ENCODE peak calls at places on chromosomes 16 and 17, in eight cellular contexts. I is lung, R is OCI-LY7, S is esophagus squamous epithelium, A is IMR-90, Q is lower lobe of right lung, G is esophagus muscularis mucosa, U is fibroblast of lung. L is an unnamed sample.

GRCh38 chr16:21626659-21627277 is 25.6 kb downstream of the IGSF6 start:
- DNase-seq in I (no peak), R (peak; percentile 14), S (no peak), A (peak; percentile 88), Q (no peak), G (no peak), U (peak; percentile 77), L (no peak)

GRCh38 chr17:45293413-45294211 is 23.2 kb downstream of the MAP3K14 start:
- DNase-seq in I (peak; percentile 82), R (no peak), S (no peak), A (peak; percentile 91), Q (peak; percentile 79), G (peak; percentile 95), U (peak; percentile 96), L (peak; percentile 70)

GRCh38 chr17:36705651-36706436 is 104.5 kb downstream of the MRM1 start:
- DNase-seq in I (peak; percentile 38), R (peak; percentile 40), S (no peak), A (peak; percentile 4), Q (no peak), G (no peak), U (peak; percentile 4), L (no peak)

GRCh38 chr17:57372156-57372555 is 115.8 kb downstream of the MSI2 start:
- DNase-seq in I (no peak), R (no peak), S (no peak), A (peak; percentile 66), Q (no peak), G (no peak), U (peak; percentile 52), L (no peak)

GRCh38 chr16:22888791-22889190 is 74.8 kb downstream of the HS3ST2 start:
- DNase-seq in I (no peak), R (no peak), S (no peak), A (peak; percentile 3), Q (no peak), G (no peak), U (no peak), L (no peak)

GRCh38 chr17:19534562-19535149 is 1.0 kb downstream of the SLC47A1 start:
- DNase-seq in I (no peak), R (no peak), S (no peak), A (no peak), Q (no peak), G (no peak), U (no peak), L (no peak)

GRCh38 chr16:87806608-87807546 is 41.1 kb upstream of the KLHDC4 start:
- DNase-seq in I (peak; percentile 62), R (peak; percentile 95), S (peak; percentile 28), A (peak; percentile 92), Q (peak; percentile 55), G (no peak), U (peak; percentile 90), L (peak; percentile 27)

GRCh38 chr16:66572356-66572755 is 6.1 kb downstream of the CMTM1 start:
- DNase-seq in I (no peak), R (no peak), S (no peak), A (no peak), Q (no peak), G (no peak), U (no peak), L (no peak)

GRCh38 chr17:72743037-72743467 is 349.4 kb downstream of the SLC39A11 start:
- DNase-seq in I (no peak), R (no peak), S (no peak), A (no peak), Q (no peak), G (no peak), U (no peak), L (no peak)

GRCh38 chr17:77365584-77366186 is 224.9 kb downstream of the SEC14L1 start:
- DNase-seq in I (no peak), R (no peak), S (no peak), A (peak; percentile 93), Q (no peak), G (no peak), U (peak; percentile 81), L (peak; percentile 92)

GRCh38 chr17:17883801-17884200 is 47.0 kb upstream of the SREBF1 start:
- DNase-seq in I (no peak), R (no peak), S (no peak), A (no peak), Q (no peak), G (no peak), U (no peak), L (no peak)

GRCh38 chr17:44236444-44236991 is 17.0 kb upstream of the UBTF start:
- DNase-seq in I (no peak), R (no peak), S (no peak), A (no peak), Q (no peak), G (no peak), U (no peak), L (no peak)
- H3K27ac ChIP-seq in I (no peak overlapping the region), R (no peak overlapping the region), S (no peak overlapping the region), A (no peak overlapping the region), Q (no peak overlapping the region), G (no peak overlapping the region), U (no peak overlapping the region), L (no peak overlapping the region)

GRCh38 chr17:15335446-15335845 is 6.0 kb downstream of the TEKT3 start:
- DNase-seq in I (no peak), R (no peak), S (no peak), A (no peak), Q (no peak), G (no peak), U (no peak), L (no peak)
- H3K27ac ChIP-seq in I (no peak overlapping the region), R (no peak overlapping the region), S (no peak overlapping the region), A (no peak overlapping the region), Q (no peak overlapping the region), G (no peak overlapping the region), U (no peak overlapping the region), L (no peak overlapping the region)

GRCh38 chr16:78249832-78250231 is 150.4 kb downstream of the WWOX start:
- DNase-seq in I (no peak), R (no peak), S (no peak), A (no peak), Q (no peak), G (no peak), U (no peak), L (no peak)

GRCh38 chr16:78251115-78251514 is 151.7 kb downstream of the WWOX start:
- DNase-seq in I (no peak), R (no peak), S (no peak), A (no peak), Q (no peak), G (no peak), U (no peak), L (no peak)

GRCh38 chr16:78256686-78257375 is 157.4 kb downstream of the WWOX start:
- DNase-seq in I (no peak), R (no peak), S (no peak), A (no peak), Q (no peak), G (no peak), U (no peak), L (no peak)

GRCh38 chr16:78249056-78249455 is 149.6 kb downstream of the WWOX start:
- DNase-seq in I (peak; percentile 63), R (no peak), S (no peak), A (no peak), Q (peak; percentile 70), G (no peak), U (no peak), L (no peak)

DNA sequence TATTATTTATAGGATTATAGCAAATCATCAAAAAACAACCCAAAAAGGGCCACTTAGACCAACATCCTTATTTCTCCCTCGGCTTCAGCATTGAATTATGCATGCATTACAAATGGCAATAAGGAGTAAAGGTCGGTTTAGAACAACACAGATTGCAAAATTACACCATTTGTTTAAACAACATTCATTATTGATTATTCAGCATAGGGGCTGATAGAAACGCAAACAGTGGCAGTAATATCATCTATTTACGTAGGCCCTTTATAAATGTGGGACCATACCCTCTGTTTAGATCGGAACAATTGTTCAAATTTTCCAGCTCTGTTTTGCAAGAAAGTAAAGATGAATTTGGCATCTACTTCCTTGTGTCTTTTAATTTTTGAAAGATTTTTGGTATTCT is 153.3 kb downstream of the WWOX start:
- DNase-seq in I (no peak), R (no peak), S (no peak), A (no peak), Q (no peak), G (no peak), U (no peak), L (no peak)
- H3K27ac ChIP-seq in I (no peak overlapping the region), R (no peak overlapping the region), S (no peak overlapping the region), A (no peak overlapping the region), Q (no peak overlapping the region), G (no peak overlapping the region), U (no peak overlapping the region), L (no peak overlapping the region)

DNA sequence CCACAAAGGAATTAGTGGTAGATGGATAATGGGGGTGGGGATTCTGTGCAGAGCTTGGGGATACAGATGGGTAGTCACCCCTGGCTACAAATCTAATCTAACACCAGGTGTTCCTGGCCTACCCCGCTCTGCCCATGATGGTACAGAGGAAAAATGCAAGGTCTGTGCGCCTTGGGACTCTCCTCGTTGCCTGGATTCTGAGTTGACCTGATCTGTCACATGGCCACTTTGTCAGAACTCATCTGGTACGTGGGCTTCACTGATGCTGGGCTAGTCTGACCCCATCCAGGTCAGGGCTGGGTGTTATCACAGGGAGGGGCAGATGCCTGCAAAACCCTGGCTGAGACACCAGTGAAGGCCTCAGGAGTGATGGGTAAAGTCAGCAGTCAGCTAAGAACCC is 5.2 kb downstream of the ZNF764 start:
- DNase-seq in I (no peak), R (no peak), S (no peak), A (no peak), Q (no peak), G (no peak), U (no peak), L (no peak)
- H3K27ac ChIP-seq in I (no peak overlapping the region), R (no peak overlapping the region), S (no peak overlapping the region), A (no peak overlapping the region), Q (no peak overlapping the region), G (no peak overlapping the region), U (no peak overlapping the region), L (no peak overlapping the region)

GRCh38 chr17:40019140-40019991 is 4.1 kb downstream of the CSF3 start:
- DNase-seq in I (no peak), R (no peak), S (no peak), A (peak; percentile 86), Q (no peak), G (no peak), U (peak; percentile 86), L (no peak)

GRCh38 chr17:40020146-40020545 is 4.9 kb downstream of the CSF3 start:
- DNase-seq in I (no peak), R (no peak), S (no peak), A (no peak), Q (no peak), G (no peak), U (no peak), L (no peak)

GRCh38 chr17:40016692-40017000 is 1.4 kb downstream of the CSF3 start:
- DNase-seq in I (no peak), R (no peak), S (no peak), A (no peak), Q (no peak), G (no peak), U (no peak), L (no peak)

GRCh38 chr17:40017422-40018080 is 2.3 kb downstream of the CSF3 start:
- DNase-seq in I (no peak), R (no peak), S (no peak), A (no peak), Q (no peak), G (no peak), U (no peak), L (no peak)

GRCh38 chr17:40018211-40019121 is 3.2 kb downstream of the CSF3 start:
- DNase-seq in I (no peak), R (no peak), S (no peak), A (no peak), Q (no peak), G (no peak), U (peak; percentile 60), L (no peak)
- H3K27ac ChIP-seq in I (peak overlapping the region; percentile 55), R (no peak overlapping the region), S (peak overlapping the region; percentile 67), A (peak overlapping the region; percentile 64), Q (peak overlapping the region; percentile 36), G (peak overlapping the region; percentile 73), U (peak overlapping the region; percentile 85), L (peak overlapping the region; percentile 53)

L was measured in breast epithelium.